ENCODE peak calls at places on chromosomes 7 and 10, in five cellular contexts. One of them, this sample, is unnamed.

GRCh38 chr7:111198255-111198654 is 107.3 kb downstream of the LRRN3 start:
- DNase-seq in A549: peak
- DNase-seq in suprapubic skin: no peak
- DNase-seq in transverse colon: no peak
- DNase-seq in breast epithelium: no peak
- DNase-seq in this sample: no peak

GRCh38 chr10:12617205-12618175 is 268.1 kb downstream of the CAMK1D start:
- DNase-seq in A549: no peak
- DNase-seq in suprapubic skin: no peak
- DNase-seq in transverse colon: no peak
- DNase-seq in breast epithelium: no peak
- DNase-seq in this sample: no peak

GRCh38 chr10:22779331-22780019 is 65.1 kb upstream of the PIP4K2A start:
- DNase-seq in A549: no peak
- DNase-seq in suprapubic skin: no peak
- DNase-seq in transverse colon: no peak
- DNase-seq in breast epithelium: no peak
- DNase-seq in this sample: no peak

GRCh38 chr7:138666385-138666784 is 34.8 kb downstream of the SVOPL start:
- DNase-seq in A549: no peak
- DNase-seq in suprapubic skin: no peak
- DNase-seq in transverse colon: no peak
- DNase-seq in breast epithelium: no peak
- DNase-seq in this sample: no peak

GRCh38 chr10:124658591-124659240 is 85.5 kb downstream of the FAM53B start:
- DNase-seq in A549: no peak
- DNase-seq in suprapubic skin: no peak
- DNase-seq in transverse colon: no peak
- DNase-seq in breast epithelium: no peak
- DNase-seq in this sample: no peak

GRCh38 chr10:80252296-80252887 is 37.1 kb downstream of the MAT1A start:
- DNase-seq in A549: no peak
- DNase-seq in suprapubic skin: no peak
- DNase-seq in transverse colon: no peak
- DNase-seq in breast epithelium: no peak
- DNase-seq in this sample: no peak

GRCh38 chr7:26081627-26082026 is 70.4 kb upstream of the NFE2L3 start:
- DNase-seq in A549: no peak
- DNase-seq in suprapubic skin: no peak
- DNase-seq in transverse colon: peak
- DNase-seq in breast epithelium: no peak
- DNase-seq in this sample: no peak

GRCh38 chr7:117719377-117719776 is 153.9 kb downstream of the CTTNBP2 start:
- DNase-seq in A549: no peak
- DNase-seq in suprapubic skin: no peak
- DNase-seq in transverse colon: no peak
- DNase-seq in breast epithelium: no peak
- DNase-seq in this sample: no peak

GRCh38 chr7:93374345-93374940 is 142.3 kb downstream of the VPS50 start:
- DNase-seq in A549: peak
- DNase-seq in suprapubic skin: no peak
- DNase-seq in transverse colon: no peak
- DNase-seq in breast epithelium: no peak
- DNase-seq in this sample: no peak

GRCh38 chr10:612696-613095 is 76.8 kb downstream of the DIP2C start:
- DNase-seq in A549: no peak
- DNase-seq in suprapubic skin: no peak
- DNase-seq in transverse colon: no peak
- DNase-seq in breast epithelium: no peak
- DNase-seq in this sample: no peak

GRCh38 chr10:110337906-110338305 is 33.2 kb upstream of the SMNDC1 start:
- DNase-seq in A549: no peak
- DNase-seq in suprapubic skin: no peak
- DNase-seq in transverse colon: no peak
- DNase-seq in breast epithelium: no peak
- DNase-seq in this sample: no peak

GRCh38 chr10:102230861-102231356 is 4.8 kb downstream of the ELOVL3 start:
- DNase-seq in A549: peak
- DNase-seq in suprapubic skin: no peak
- DNase-seq in transverse colon: peak
- DNase-seq in breast epithelium: no peak
- DNase-seq in this sample: no peak

DNA sequence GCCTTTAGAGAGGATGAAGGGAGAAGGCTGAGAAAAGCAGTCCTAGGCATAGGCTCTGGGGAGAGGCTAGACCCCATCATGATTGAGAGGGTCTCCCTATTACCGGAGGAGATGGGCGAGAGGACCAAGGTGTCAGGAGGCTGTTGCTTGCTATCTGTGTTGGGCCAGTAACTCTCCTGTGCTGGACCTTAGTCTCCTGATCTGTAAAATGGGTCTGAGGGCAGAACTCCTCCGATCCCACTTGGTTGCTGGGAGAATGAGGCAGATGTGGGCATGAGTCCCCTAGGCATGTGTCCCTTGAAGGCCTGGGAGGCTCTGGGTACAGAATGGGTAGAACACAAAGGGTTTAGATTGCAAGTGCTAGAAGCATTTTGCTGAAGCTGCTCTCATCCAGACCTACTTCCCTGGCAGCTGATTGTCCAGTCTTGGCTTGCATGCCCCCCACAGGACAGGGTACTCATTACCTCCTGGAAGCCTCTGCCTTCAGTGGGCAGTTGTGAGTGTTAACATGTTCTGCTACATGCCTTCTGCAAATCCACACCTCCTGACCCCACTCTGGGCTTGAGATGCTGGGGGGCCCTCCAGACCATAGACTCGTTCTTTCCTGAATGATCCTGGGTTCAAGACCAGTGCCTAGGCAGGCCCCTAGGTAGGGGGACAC is 4.4 kb downstream of the ZMIZ1 start:
- DNase-seq in A549: no peak
- DNase-seq in suprapubic skin: no peak
- DNase-seq in transverse colon: no peak
- DNase-seq in breast epithelium: no peak
- DNase-seq in this sample: no peak
- TF ChIP-seq CTCF in A549: no peak
- TF ChIP-seq CTCF in suprapubic skin: no peak
- TF ChIP-seq CTCF in transverse colon: no peak
- TF ChIP-seq CTCF in breast epithelium: no peak
- TF ChIP-seq CTCF in this sample: no peak

DNA sequence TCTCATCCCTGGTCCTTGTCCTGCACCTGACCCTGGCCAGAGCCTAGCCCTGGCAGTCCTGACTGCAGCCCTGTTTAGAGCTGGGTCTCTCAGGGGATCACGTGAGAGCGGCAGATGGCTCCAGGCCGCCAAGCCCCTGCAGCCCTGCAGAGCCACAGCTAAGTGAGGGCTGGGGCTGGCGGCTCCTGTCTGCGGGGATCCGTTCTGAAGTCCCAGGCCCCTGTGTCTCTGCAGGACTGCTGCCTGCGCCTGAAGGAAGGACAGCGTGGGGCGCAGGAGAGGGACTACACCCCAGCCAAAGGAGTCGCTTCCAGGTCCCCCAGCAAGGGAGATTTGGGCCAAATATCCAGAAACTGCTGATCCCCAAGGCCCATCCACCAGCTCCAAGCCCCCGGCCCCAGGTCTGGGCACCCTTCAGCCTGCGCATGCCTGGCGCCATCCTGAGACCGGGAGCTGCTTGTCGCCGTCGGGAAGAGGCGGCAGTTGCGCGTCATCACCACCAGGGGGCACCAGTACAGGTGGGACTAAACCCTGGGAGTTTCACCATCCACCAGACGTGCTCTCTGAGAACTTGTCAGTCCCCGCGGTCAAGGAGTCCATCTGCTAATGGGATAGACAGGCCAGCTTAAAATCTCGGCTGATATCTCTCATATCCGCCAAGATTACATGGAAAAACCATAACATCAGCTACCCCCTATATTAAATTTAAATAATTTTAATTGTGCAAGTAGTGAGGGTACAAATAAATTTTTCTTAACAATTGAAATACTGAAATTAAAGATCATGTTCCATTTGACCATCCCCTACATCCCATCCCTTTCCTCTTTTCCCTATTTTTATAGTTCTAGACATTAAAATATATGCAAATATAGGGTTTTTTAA is 25.1 kb upstream of the GHRHR start:
- DNase-seq in A549: peak
- DNase-seq in suprapubic skin: no peak
- DNase-seq in transverse colon: peak
- DNase-seq in breast epithelium: peak
- DNase-seq in this sample: no peak
- H3K27ac ChIP-seq in A549: no peak
- H3K27ac ChIP-seq in suprapubic skin: no peak
- H3K27ac ChIP-seq in transverse colon: peak
- H3K27ac ChIP-seq in breast epithelium: no peak
- H3K27ac ChIP-seq in this sample: no peak

GRCh38 chr10:15331456-15331855 is 39.6 kb downstream of the FAM171A1 start:
- DNase-seq in A549: no peak
- DNase-seq in suprapubic skin: no peak
- DNase-seq in transverse colon: peak
- DNase-seq in breast epithelium: no peak
- DNase-seq in this sample: no peak

GRCh38 chr10:15335500-15335899 is 35.6 kb downstream of the FAM171A1 start:
- DNase-seq in A549: no peak
- DNase-seq in suprapubic skin: no peak
- DNase-seq in transverse colon: no peak
- DNase-seq in breast epithelium: no peak
- DNase-seq in this sample: no peak

GRCh38 chr10:15329437-15329836 is 41.7 kb downstream of the FAM171A1 start:
- DNase-seq in A549: no peak
- DNase-seq in suprapubic skin: no peak
- DNase-seq in transverse colon: no peak
- DNase-seq in breast epithelium: no peak
- DNase-seq in this sample: no peak

GRCh38 chr10:15334650-15335323 is 36.3 kb downstream of the FAM171A1 start:
- DNase-seq in A549: no peak
- DNase-seq in suprapubic skin: no peak
- DNase-seq in transverse colon: no peak
- DNase-seq in breast epithelium: no peak
- DNase-seq in this sample: no peak

DNA sequence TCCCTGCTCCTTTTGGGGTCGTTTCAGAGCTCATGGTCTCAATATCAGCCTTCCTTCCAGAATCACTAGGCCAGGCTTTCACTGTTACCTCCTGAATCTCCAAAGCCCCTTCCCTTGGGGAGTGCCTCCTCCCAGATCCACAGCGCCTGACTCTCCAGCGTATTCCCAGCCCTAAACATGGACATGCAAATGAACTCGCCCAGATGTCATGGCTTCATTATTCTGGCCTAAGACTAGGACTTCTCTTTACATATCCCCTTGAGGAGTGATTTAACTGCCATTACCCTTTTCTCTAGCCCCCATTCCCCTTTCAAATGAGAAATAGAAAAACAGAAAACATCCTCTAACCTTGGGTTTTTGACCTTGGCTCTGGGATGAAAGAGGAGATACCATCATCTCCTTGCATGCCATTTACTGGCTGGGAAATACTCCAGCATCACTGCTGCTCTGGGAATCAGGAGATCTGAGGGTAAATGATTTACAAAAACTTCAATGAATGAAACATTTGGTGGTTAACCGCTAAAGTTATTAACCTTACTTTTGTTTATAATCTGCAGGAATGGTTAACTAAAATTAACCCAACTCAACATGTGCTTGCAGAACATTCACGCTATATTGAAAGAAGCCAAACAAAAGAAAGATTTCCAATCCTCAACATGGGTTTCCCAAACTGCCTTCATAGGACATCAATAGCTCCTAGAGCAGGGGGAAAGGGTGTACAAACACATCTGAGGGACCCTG is 37.0 kb downstream of the FAM171A1 start:
- DNase-seq in A549: peak
- DNase-seq in suprapubic skin: no peak
- DNase-seq in transverse colon: no peak
- DNase-seq in breast epithelium: no peak
- DNase-seq in this sample: no peak
- TF ChIP-seq POLR2A in A549: no peak
- TF ChIP-seq POLR2A in suprapubic skin: no peak
- TF ChIP-seq POLR2A in transverse colon: no peak
- TF ChIP-seq POLR2A in breast epithelium: no peak
- TF ChIP-seq POLR2A in this sample: no peak

GRCh38 chr10:43090188-43090587 is 13.3 kb downstream of the RET start:
- DNase-seq in A549: no peak
- DNase-seq in suprapubic skin: no peak
- DNase-seq in transverse colon: no peak
- DNase-seq in breast epithelium: no peak
- DNase-seq in this sample: no peak

GRCh38 chr10:43094091-43094484 is 17.2 kb downstream of the RET start:
- DNase-seq in A549: no peak
- DNase-seq in suprapubic skin: no peak
- DNase-seq in transverse colon: no peak
- DNase-seq in breast epithelium: no peak
- DNase-seq in this sample: no peak

GRCh38 chr10:43090664-43091063 is 13.8 kb downstream of the RET start:
- DNase-seq in A549: no peak
- DNase-seq in suprapubic skin: no peak
- DNase-seq in transverse colon: no peak
- DNase-seq in breast epithelium: no peak
- DNase-seq in this sample: no peak

GRCh38 chr10:43091846-43092245 is 15.0 kb downstream of the RET start:
- DNase-seq in A549: no peak
- DNase-seq in suprapubic skin: no peak
- DNase-seq in transverse colon: no peak
- DNase-seq in breast epithelium: no peak
- DNase-seq in this sample: no peak

GRCh38 chr10:43093423-43094090 is 16.7 kb downstream of the RET start:
- DNase-seq in A549: peak
- DNase-seq in suprapubic skin: no peak
- DNase-seq in transverse colon: no peak
- DNase-seq in breast epithelium: no peak
- DNase-seq in this sample: no peak
- TF ChIP-seq CTCF in A549: no peak
- TF ChIP-seq CTCF in suprapubic skin: no peak
- TF ChIP-seq CTCF in transverse colon: no peak
- TF ChIP-seq CTCF in breast epithelium: no peak
- TF ChIP-seq CTCF in this sample: no peak

DNA sequence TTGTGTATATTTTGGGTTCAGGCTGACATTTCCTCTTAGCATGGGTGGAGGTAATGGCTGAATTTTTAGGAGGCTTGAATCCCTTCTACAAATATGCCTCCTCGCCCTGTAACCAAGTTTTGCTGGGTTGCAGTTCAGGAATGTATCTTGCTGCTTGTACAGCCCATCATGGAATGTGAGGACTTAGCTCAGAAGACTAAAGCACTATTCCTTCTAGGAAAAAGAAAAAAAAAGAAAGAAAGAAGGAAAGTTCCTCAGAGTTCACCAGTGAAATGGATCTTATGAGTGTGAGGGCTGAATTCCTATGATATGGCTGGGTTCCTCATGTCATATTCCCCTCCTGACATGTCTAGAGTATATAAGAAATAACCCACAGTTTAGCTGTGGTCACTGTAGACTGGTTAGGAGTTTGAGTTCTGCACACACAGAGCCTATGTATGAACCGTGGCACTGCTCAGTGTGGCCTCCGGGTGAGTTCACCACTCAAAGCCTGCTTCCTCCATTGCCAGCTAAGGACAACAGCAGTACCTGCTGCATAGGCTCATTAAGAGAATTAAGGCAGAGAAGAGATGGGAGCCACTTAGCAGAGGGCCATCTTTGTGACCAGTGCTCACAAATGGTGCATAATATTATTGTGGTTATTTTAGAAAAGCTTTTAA is 114.0 kb downstream of the TACC2 start:
- DNase-seq in A549: peak
- DNase-seq in suprapubic skin: no peak
- DNase-seq in transverse colon: no peak
- DNase-seq in breast epithelium: no peak
- DNase-seq in this sample: no peak
- H3K27ac ChIP-seq in A549: peak
- H3K27ac ChIP-seq in suprapubic skin: peak
- H3K27ac ChIP-seq in transverse colon: peak
- H3K27ac ChIP-seq in breast epithelium: peak
- H3K27ac ChIP-seq in this sample: no peak